ENCODE peak calls at places on chromosomes 12 and 14, in nine cellular contexts. H, F, Y, C, R, L, Q, P and D are unnamed samples.

GRCh38 chr12:52798003-52798670 is 2.2 kb upstream of the KRT3 start:
- DNase-seq in H (no peak), Q (no peak), Y (no peak), R (no peak), C (no peak), F (no peak), L (no peak), P (no peak), D (no peak)

GRCh38 chr12:129083121-129083520 is 229.8 kb downstream of the GLT1D1 start:
- DNase-seq in Y (no peak), R (no peak), F (no peak), Q (no peak), P (no peak), H (no peak), L (no peak), C (no peak), D (no peak)

GRCh38 chr14:91752956-91753355 is 21.1 kb upstream of the CATSPERB start:
- DNase-seq in L (no peak), P (no peak), C (no peak), Y (no peak), F (no peak), H (no peak), R (no peak), Q (no peak), D (no peak)

GRCh38 chr14:91286530-91286937 is 42.0 kb upstream of the GPR68 start:
- DNase-seq in C (no peak), L (peak), Q (no peak), F (peak), R (peak), Y (peak), H (peak), P (peak), D (peak)

GRCh38 chr14:101791919-101792572 is 30.5 kb downstream of the PPP2R5C start:
- DNase-seq in C (no peak), Q (no peak), L (no peak), R (peak), Y (no peak), F (peak), P (no peak), H (no peak), D (no peak)

GRCh38 chr12:108649668-108650067 is 16.0 kb upstream of the SELPLG start:
- DNase-seq in Q (no peak), C (no peak), P (no peak), L (no peak), R (peak), F (peak), H (no peak), Y (no peak), D (no peak)

GRCh38 chr12:115485967-115486366 is 791.5 kb downstream of the MED13L start:
- DNase-seq in P (no peak), R (no peak), H (no peak), C (no peak), F (no peak), Y (no peak), L (no peak), Q (no peak), D (no peak)

GRCh38 chr12:117662220-117662619 is 300.8 kb upstream of the NOS1 start:
- DNase-seq in F (no peak), Q (no peak), H (no peak), Y (no peak), P (no peak), C (no peak), R (no peak), L (no peak), D (no peak)

GRCh38 chr12:12705833-12706520 is 10.0 kb upstream of the GPR19 start:
- DNase-seq in H (peak), Y (peak), P (peak), Q (no peak), L (peak), C (no peak), R (no peak), F (no peak), D (peak)

GRCh38 chr12:47876404-47876960 is 28.3 kb downstream of the VDR start:
- DNase-seq in R (no peak), Q (no peak), F (no peak), P (no peak), H (no peak), Y (no peak), L (no peak), C (no peak), D (no peak)

GRCh38 chr14:103284574-103285467 is 49.2 kb upstream of the EIF5 start:
- DNase-seq in L (no peak), R (no peak), H (no peak), Y (no peak), C (no peak), F (peak), P (no peak), Q (no peak), D (no peak)

GRCh38 chr14:68733086-68733621 is 59.7 kb downstream of the ZFP36L1 start:
- DNase-seq in Q (no peak), R (no peak), H (no peak), P (no peak), L (no peak), F (peak), C (no peak), Y (no peak), D (no peak)

GRCh38 chr12:27048822-27049752 is 26.7 kb downstream of the MED21 start:
- DNase-seq in R (peak), L (no peak), F (peak), Q (no peak), H (no peak), Y (no peak), C (no peak), P (no peak), D (no peak)

GRCh38 chr12:122167328-122167925 is 6.6 kb downstream of the IL31 start:
- DNase-seq in Q (no peak), R (peak), P (no peak), F (no peak), H (no peak), Y (no peak), C (no peak), L (no peak), D (no peak)